ENCODE peak calls at places on chromosomes 6 and 20, in eight cellular contexts. Z is spleen, N is mammary epithelial cell, I is sigmoid colon, D is body of pancreas, S is cardiac muscle cell, R is tibial nerve, H is uterus. M is an unnamed sample.

GRCh38 chr6:154123131-154123530 is 84.1 kb downstream of the OPRM1 start:
- DNase-seq in H (no peak), S (no peak), D (no peak), R (no peak), I (no peak), Z (no peak), N (no peak), M (no peak)

GRCh38 chr6:156948807-156949206 is 171.6 kb downstream of the ARID1B start:
- DNase-seq in I (no peak), D (no peak), Z (no peak), S (no peak), N (peak; percentile 91), H (no peak), R (no peak), M (no peak)

GRCh38 chr6:153090241-153090930 is 40.7 kb downstream of the RGS17 start:
- DNase-seq in I (no peak), N (peak; percentile 84), S (no peak), R (no peak), Z (no peak), D (no peak), H (no peak), M (no peak)

GRCh38 chr20:6632187-6632586 is 135.3 kb upstream of the BMP2 start:
- DNase-seq in H (no peak), I (no peak), R (peak; percentile 26), N (peak; percentile 45), Z (no peak), S (peak; percentile 23), D (no peak), M (peak; percentile 27)

GRCh38 chr6:108862479-108863191 is 14.4 kb downstream of the ARMC2 start:
- DNase-seq in S (no peak), R (no peak), I (no peak), Z (peak; percentile 91), D (no peak), H (no peak), N (no peak), M (peak; percentile 43)

GRCh38 chr6:72784581-72784980 is 162.7 kb downstream of the KCNQ5 start:
- DNase-seq in H (no peak), Z (no peak), S (no peak), D (no peak), N (peak; percentile 33), I (no peak), R (no peak), M (no peak)

GRCh38 chr6:154622618-154623336 is 110.4 kb upstream of the SCAF8 start:
- DNase-seq in N (peak; percentile 80), D (peak; percentile 82), I (no peak), R (no peak), S (no peak), Z (no peak), H (no peak), M (no peak)

GRCh38 chr6:94272327-94272726 is 853.0 kb upstream of the EPHA7 start:
- DNase-seq in R (no peak), N (no peak), I (no peak), H (no peak), D (no peak), S (no peak), Z (no peak), M (no peak)

GRCh38 chr6:20182069-20182468 is 30.2 kb downstream of the MBOAT1 start:
- DNase-seq in S (no peak), D (no peak), Z (no peak), N (no peak), H (no peak), R (no peak), I (no peak), M (no peak)

GRCh38 chr6:83313880-83314279 is 117.0 kb downstream of the ME1 start:
- DNase-seq in I (no peak), S (no peak), R (no peak), Z (no peak), N (no peak), H (no peak), D (no peak), M (no peak)

GRCh38 chr6:26327450-26328264 is 37.3 kb upstream of the BTN3A2 start:
- DNase-seq in D (no peak), N (peak; percentile 71), Z (no peak), R (no peak), H (no peak), I (no peak), S (no peak), M (no peak)

GRCh38 chr6:123415844-123416468 is 220.8 kb downstream of the TRDN start:
- DNase-seq in D (peak; percentile 57), Z (no peak), S (peak; percentile 82), I (no peak), R (peak; percentile 82), H (peak; percentile 15), N (peak; percentile 23), M (no peak)

GRCh38 chr6:37745748-37746147 is 48.1 kb upstream of the MDGA1 start:
- DNase-seq in N (no peak), S (no peak), I (no peak), Z (no peak), D (no peak), R (no peak), H (no peak), M (no peak)

GRCh38 chr6:31465718-31466117 is 32.2 kb upstream of the MICB start:
- DNase-seq in S (no peak), I (no peak), D (no peak), Z (no peak), R (no peak), H (no peak), N (no peak), M (no peak)

GRCh38 chr6:13526339-13526717 is 38.9 kb upstream of the GFOD1 start:
- DNase-seq in I (no peak), S (no peak), N (no peak), R (no peak), D (no peak), Z (no peak), H (no peak), M (no peak)

GRCh38 chr6:13528232-13528631 is 40.8 kb upstream of the GFOD1 start:
- DNase-seq in H (no peak), D (no peak), R (no peak), S (no peak), Z (no peak), I (no peak), N (no peak), M (no peak)

GRCh38 chr6:13527669-13528051 is 40.3 kb upstream of the GFOD1 start:
- DNase-seq in H (no peak), N (no peak), Z (no peak), R (no peak), I (no peak), D (no peak), S (no peak), M (no peak)

GRCh38 chr6:13528777-13529343 is 41.5 kb upstream of the GFOD1 start:
- DNase-seq in R (no peak), N (no peak), Z (no peak), S (peak; percentile 72), H (no peak), D (no peak), I (no peak), M (no peak)

GRCh38 chr6:13526718-13527668 is 39.6 kb upstream of the GFOD1 start:
- DNase-seq in N (peak; percentile 28), I (peak; percentile 70), D (no peak), R (no peak), Z (peak; percentile 89), H (peak; percentile 17), S (no peak), M (peak; percentile 29)
- H3K4me1 ChIP-seq in N (no peaks in the 10 kb centered on the region), I (no peaks in the 10 kb centered on the region), D (no peaks in the 10 kb centered on the region), R (peaks cover 13% of the 10 kb centered on the region), Z (peaks cover 14% of the 10 kb centered on the region), H (no peaks in the 10 kb centered on the region), S (peaks cover 31% of the 10 kb centered on the region), M (peaks cover 56% of the 10 kb centered on the region)

GRCh38 chr6:81876977-81877376 is 124.5 kb upstream of the TENT5A start:
- DNase-seq in N (peak; percentile 20), R (no peak), I (no peak), H (no peak), S (no peak), D (no peak), Z (no peak), M (no peak)
- TF ChIP-seq CTCF in N (no peak), R (no peak), I (no peak), H (no peak), S (no peak), D (no peak), Z (no peak), M (no peak)

GRCh38 chr6:39819226-39819625 is 27.1 kb downstream of the DAAM2 start:
- DNase-seq in H (no peak), R (no peak), N (no peak), I (no peak), S (no peak), D (no peak), Z (no peak), M (no peak)

GRCh38 chr6:39821739-39822532 is 29.8 kb downstream of the DAAM2 start:
- DNase-seq in Z (no peak), N (no peak), R (no peak), H (peak; percentile 64), S (no peak), D (no peak), I (peak; percentile 81), M (peak; percentile 70)

GRCh38 chr6:39820553-39820952 is 28.4 kb downstream of the DAAM2 start:
- DNase-seq in N (no peak), I (no peak), H (no peak), R (no peak), Z (no peak), D (no peak), S (no peak), M (no peak)

GRCh38 chr6:39819676-39820075 is 27.5 kb downstream of the DAAM2 start:
- DNase-seq in N (no peak), D (no peak), S (no peak), H (no peak), R (no peak), Z (no peak), I (no peak), M (no peak)

DNA sequence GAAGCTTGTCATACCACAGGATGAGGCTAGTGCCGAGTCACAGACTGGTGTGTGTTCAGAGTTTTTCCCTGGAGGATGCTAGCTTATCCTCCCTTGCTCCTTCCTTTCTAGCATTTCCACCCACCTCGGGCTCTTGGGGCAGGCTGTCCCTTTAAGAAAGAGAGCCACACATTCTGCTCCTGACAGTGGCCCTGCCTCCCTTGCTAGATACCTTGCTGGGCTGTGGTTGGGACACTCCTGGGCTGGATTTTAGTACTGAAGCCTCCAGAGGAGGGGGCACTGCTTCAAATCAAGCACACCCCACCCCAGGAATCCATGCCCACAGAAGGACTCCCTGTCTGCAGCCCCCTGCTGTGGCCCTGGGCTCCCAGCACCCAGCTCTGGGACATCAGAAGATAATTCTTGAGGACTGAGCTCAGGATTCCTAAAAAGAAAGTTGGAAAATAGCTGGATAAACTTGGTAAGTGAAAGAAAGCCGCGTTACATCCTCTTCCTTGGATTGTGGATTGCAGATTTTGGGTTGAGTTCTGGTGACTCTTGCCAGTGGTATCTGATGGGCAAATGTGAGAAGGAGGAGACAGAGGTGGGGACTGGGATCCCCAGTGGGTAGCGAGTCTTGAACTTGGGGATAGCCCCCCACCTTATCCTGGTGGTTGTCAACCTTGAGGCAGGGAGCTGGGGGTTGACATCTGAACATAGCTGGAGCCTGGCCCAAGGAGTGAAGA is 29.0 kb downstream of the DAAM2 start:
- DNase-seq in N (no peak), I (no peak), R (no peak), S (no peak), Z (no peak), D (no peak), H (peak; percentile 31), M (no peak)
- H3K4me1 ChIP-seq in N (no peaks in the 10 kb centered on the region), I (no peaks in the 10 kb centered on the region), R (peaks cover 50% of the 10 kb centered on the region), S (peaks cover 3% of the 10 kb centered on the region), Z (peaks cover 3% of the 10 kb centered on the region), D (peaks cover 7% of the 10 kb centered on the region), H (peaks cover 6% of the 10 kb centered on the region), M (peaks cover 65% of the 10 kb centered on the region)

DNA sequence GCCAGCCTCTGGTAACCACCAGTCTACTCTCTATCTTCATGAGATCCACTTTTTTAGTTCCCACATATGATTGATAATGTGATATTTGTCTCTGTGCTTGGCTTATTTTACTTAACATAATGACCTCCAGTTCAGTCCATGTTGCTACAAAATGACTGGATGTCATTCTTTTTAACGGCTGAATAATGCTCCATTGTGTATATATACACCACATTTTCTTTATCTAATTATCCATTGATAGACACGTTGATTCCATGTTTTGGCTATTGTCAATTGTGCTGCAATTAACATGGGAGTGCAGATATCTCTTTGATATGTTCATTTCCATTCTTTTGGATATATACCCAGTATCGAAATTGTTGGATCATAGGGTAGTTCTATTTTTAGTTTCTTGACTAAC is 89.3 kb downstream of the ATRN start:
- DNase-seq in I (no peak), H (no peak), D (no peak), N (no peak), R (no peak), S (no peak), Z (no peak), M (no peak)
- TF ChIP-seq CTCF in I (no peak), H (no peak), D (no peak), N (no peak), R (no peak), S (no peak), Z (no peak), M (no peak)

M was measured in left ventricle myocardium inferior.